ENCODE peak calls at places on chromosomes 16 and 17, in seven cellular contexts. J, A, C, G, S, Q and I are unnamed samples.

GRCh38 chr17:40176409-40177110 is 710 bp upstream of the RAPGEFL1 start:
- DNase-seq in J (no peak), A (no peak), C (no peak), G (no peak), S (no peak), Q (no peak), I (peak; percentile 89)

GRCh38 chr17:11719852-11720251 is 121.6 kb downstream of the DNAH9 start:
- DNase-seq in J (no peak), A (no peak), C (no peak), G (no peak), S (no peak), Q (no peak), I (no peak)

GRCh38 chr17:38970804-38971203 is 3.6 kb upstream of the FBXO47 start:
- DNase-seq in J (no peak), A (no peak), C (no peak), G (no peak), S (no peak), Q (peak; percentile 20), I (no peak)

GRCh38 chr17:57170866-57171265 is 85.5 kb upstream of the MSI2 start:
- DNase-seq in J (no peak), A (no peak), C (no peak), G (no peak), S (no peak), Q (no peak), I (no peak)

GRCh38 chr17:49508061-49508865 is 13.2 kb downstream of the NGFR start:
- DNase-seq in J (peak; percentile 69), A (peak; percentile 97), C (peak; percentile 52), G (no peak), S (peak; percentile 59), Q (no peak), I (peak; percentile 81)

GRCh38 chr16:23280483-23280967 is 21.6 kb upstream of the SCNN1B start:
- DNase-seq in J (no peak), A (no peak), C (no peak), G (no peak), S (no peak), Q (no peak), I (no peak)

GRCh38 chr17:74190154-74190553 is 13.3 kb upstream of the RPL38 start:
- DNase-seq in J (peak; percentile 44), A (no peak), C (peak; percentile 66), G (no peak), S (peak; percentile 90), Q (peak; percentile 41), I (peak; percentile 73)

GRCh38 chr17:43530303-43531081 is 15.6 kb downstream of the ETV4 start:
- DNase-seq in J (peak; percentile 100), A (peak; percentile 99), C (peak; percentile 37), G (no peak), S (no peak), Q (peak; percentile 89), I (peak; percentile 38)

GRCh38 chr16:65769055-65769465 is 597.4 kb upstream of the CDH5 start:
- DNase-seq in J (no peak), A (no peak), C (no peak), G (no peak), S (no peak), Q (peak; percentile 83), I (no peak)

DNA sequence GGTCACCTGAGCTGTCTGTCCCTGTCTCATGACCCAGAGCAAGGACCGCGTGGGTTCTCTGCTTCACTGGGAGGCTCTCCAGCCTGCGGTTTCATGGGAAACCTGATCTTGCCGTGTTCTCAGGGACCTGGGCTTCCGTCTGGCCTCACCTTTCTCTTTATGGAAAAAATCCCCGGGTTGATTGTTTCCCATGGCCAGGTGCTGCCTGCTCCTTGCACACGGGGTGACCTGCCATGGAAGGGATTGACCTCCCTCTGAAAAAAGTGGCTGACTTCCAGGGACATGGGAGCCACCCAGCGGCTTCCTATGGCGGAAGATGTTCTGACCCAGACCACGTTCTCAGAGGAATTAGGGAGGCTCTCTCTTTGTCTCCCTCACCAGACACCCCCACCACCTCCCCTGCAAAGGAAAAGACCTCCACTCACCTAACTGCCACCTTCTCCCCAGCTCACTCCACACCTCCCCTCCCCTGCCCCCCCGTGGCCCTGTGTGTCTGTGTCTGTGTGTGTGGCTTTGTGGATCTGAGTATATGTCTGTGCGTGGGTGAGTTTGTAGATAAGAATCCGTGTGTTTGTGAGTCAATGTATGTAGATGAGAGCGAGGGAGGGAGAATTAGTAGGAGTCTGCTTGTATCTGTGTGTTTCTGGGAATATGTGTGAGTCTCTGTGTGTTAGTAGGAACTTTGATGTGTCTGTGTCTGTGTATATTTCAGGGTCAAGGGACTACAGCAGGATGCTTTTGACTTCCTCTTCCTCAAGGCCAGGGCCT is 154.6 kb downstream of the NTN1 start:
- DNase-seq in J (no peak), A (no peak), C (no peak), G (no peak), S (no peak), Q (peak; percentile 2), I (no peak)
- TF ChIP-seq JUND in J (no peak), A (no peak), C (no peak), G (no peak), S (no peak), Q (no peak), I (no peak)

DNA sequence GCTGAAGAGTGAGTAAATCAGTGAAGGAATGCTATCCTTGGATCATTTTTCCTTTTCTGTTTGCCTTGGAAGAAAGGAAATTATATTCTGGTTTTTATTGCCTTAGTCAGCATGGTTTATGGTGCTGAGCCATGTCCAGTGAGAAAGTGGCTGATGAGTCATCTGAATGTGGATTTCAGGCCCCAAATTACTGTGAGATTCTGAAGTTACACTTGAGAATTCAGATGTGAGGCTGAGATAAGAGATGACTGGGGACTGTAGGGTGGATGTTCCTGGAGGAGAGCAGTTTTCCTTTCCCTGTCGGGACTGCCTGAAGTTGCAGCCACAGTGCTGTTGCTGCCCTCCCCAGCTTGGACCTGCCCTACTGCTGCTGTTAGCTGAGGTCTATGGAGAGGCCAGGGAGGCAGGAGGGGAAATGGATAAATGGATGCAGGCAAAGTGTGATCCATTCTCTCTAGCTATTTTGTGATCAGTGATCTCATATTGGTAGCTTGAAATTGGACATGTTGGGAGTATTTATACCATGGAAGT is 4.2 kb upstream of the MAP3K14 start:
- DNase-seq in J (no peak), A (no peak), C (peak; percentile 85), G (no peak), S (no peak), Q (peak; percentile 77), I (peak; percentile 50)
- TF ChIP-seq JUND in J (no peak), A (no peak), C (peak; percentile 95), G (no peak), S (peak; percentile 100), Q (peak; percentile 98), I (peak; percentile 74)

DNA sequence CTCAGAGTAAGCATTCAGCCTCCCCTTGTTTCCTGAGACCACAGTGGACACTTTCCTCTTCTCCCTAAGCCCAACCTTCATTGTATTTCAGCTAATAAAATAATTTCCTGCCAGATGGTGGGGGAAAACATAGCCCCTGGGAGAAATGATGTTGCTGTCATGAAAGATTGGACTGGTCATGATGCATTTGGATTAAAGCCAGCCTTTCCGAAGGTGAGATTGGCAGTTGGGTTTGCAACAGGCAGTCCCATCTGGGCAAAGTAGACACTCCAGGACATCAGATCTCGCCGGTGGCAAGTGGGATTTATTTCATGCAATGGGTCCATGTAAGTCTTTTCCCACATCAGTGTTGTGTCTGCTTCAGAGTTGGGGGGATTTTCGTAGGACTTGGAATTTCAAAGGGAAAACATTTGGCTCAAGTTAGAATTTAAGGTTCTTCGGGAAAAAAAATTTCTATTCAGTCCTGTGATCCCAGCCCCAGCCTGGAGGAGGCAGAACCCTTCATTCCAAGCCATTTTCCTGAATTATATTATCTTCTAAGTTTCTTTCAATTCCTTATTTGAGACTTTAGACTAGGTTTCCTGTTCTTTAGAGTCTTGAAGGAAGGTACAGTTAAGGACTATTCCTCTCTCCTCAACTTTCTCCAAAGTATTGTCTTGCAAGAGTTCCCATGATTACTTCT is 391.7 kb downstream of the XYLT1 start:
- DNase-seq in J (no peak), A (no peak), C (no peak), G (no peak), S (peak; percentile 68), Q (no peak), I (no peak)
- TF ChIP-seq JUND in J (no peak), A (no peak), C (no peak), G (no peak), S (no peak), Q (no peak), I (no peak)

GRCh38 chr17:63039342-63039741 is 73.3 kb downstream of the TANC2 start:
- DNase-seq in J (no peak), A (no peak), C (no peak), G (no peak), S (no peak), Q (no peak), I (no peak)

GRCh38 chr17:63033142-63033541 is 67.1 kb downstream of the TANC2 start:
- DNase-seq in J (no peak), A (no peak), C (no peak), G (no peak), S (no peak), Q (no peak), I (no peak)

GRCh38 chr17:63032141-63032540 is 66.1 kb downstream of the TANC2 start:
- DNase-seq in J (no peak), A (no peak), C (no peak), G (no peak), S (no peak), Q (no peak), I (no peak)

GRCh38 chr17:63035695-63036094 is 69.7 kb downstream of the TANC2 start:
- DNase-seq in J (no peak), A (no peak), C (no peak), G (no peak), S (no peak), Q (no peak), I (no peak)

GRCh38 chr17:63035271-63035670 is 69.2 kb downstream of the TANC2 start:
- DNase-seq in J (no peak), A (no peak), C (peak; percentile 63), G (no peak), S (no peak), Q (no peak), I (no peak)
- TF ChIP-seq JUND in J (no peak), A (no peak), C (peak; percentile 49), G (no peak), S (no peak), Q (no peak), I (no peak)

GRCh38 chr17:27413792-27414191 is 42.5 kb upstream of the KSR1 start:
- DNase-seq in J (no peak), A (no peak), C (no peak), G (no peak), S (no peak), Q (no peak), I (no peak)
- TF ChIP-seq JUND in J (no peak), A (no peak), C (no peak), G (no peak), S (no peak), Q (no peak), I (no peak)

DNA sequence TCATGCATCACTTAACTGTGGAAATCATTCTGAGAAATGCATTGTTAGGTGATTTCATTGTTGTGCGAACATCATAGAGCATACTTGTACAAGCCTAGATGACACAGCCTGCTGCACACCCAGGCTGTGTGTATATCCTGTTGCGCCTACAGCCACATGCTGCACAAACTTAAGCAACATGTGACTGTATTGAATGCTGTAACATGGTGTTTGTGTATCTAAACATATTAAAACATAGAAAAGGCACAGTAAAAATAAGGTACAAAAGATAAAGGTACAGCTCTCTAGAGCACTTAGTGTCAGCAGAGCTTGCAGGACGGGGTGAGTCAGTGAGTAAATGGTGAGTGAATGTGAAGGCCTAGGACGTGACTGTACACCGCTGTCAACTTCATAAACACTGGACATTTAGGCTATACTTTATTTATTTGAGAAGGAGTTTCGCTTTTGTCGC is 11.9 kb downstream of the FOXK2 start:
- DNase-seq in J (no peak), A (no peak), C (no peak), G (no peak), S (no peak), Q (no peak), I (no peak)
- TF ChIP-seq JUND in J (no peak), A (no peak), C (no peak), G (no peak), S (peak; percentile 48), Q (no peak), I (no peak)